ENCODE peak calls at places on chromosomes 16 and 17, in six cellular contexts. X is stomach, P is IMR-90, J is heart left ventricle, F is HCT116, D is uterus. A is an unnamed sample.

GRCh38 chr17:4703330-4703691 is 626 bp downstream of the PELP1 start:
- DNase-seq in X (no peak), P (peak), J (no peak), F (no peak), D (no peak), A (no peak)

GRCh38 chr17:53707546-53707945 is 115.2 kb upstream of the KIF2B start:
- DNase-seq in X (no peak), P (no peak), J (no peak), F (no peak), D (no peak), A (no peak)

GRCh38 chr17:44543905-44544523 is 13.3 kb upstream of the FZD2 start:
- DNase-seq in X (no peak), P (no peak), J (no peak), F (no peak), D (no peak), A (no peak)

GRCh38 chr16:660459-661183 is 7.3 kb upstream of the RHOT2 start:
- DNase-seq in X (peak), P (peak), J (peak), F (peak), D (peak), A (peak)

GRCh38 chr17:65292430-65292829 is 155.3 kb downstream of the RGS9 start:
- DNase-seq in X (no peak), P (no peak), J (no peak), F (no peak), D (no peak), A (no peak)

GRCh38 chr17:82309656-82310570 is 7.5 kb downstream of the CD7 start:
- DNase-seq in X (no peak), P (no peak), J (no peak), F (no peak), D (no peak), A (no peak)

GRCh38 chr17:34580685-34581445 is 1.5 kb downstream of the TMEM132E start:
- DNase-seq in X (no peak), P (no peak), J (no peak), F (no peak), D (no peak), A (no peak)

GRCh38 chr16:21150375-21151001 is at the start of gene DNAH3:
- DNase-seq in X (no peak), P (no peak), J (no peak), F (no peak), D (no peak), A (no peak)

GRCh38 chr16:9495824-9496223 is 404.4 kb downstream of the HAPSTR1 start:
- DNase-seq in X (no peak), P (no peak), J (no peak), F (no peak), D (no peak), A (no peak)

GRCh38 chr16:22672830-22673210 is 141.1 kb upstream of the HS3ST2 start:
- DNase-seq in X (no peak), P (no peak), J (no peak), F (no peak), D (no peak), A (no peak)

GRCh38 chr16:5944971-5945370 is 847.4 kb upstream of the EEF2KMT start:
- DNase-seq in X (no peak), P (no peak), J (no peak), F (no peak), D (no peak), A (no peak)

GRCh38 chr16:56289862-56290261 is 98.6 kb downstream of the GNAO1 start:
- DNase-seq in X (no peak), P (no peak), J (no peak), F (no peak), D (no peak), A (no peak)

GRCh38 chr16:14013571-14014283 is 57.4 kb upstream of the MRTFB start:
- DNase-seq in X (no peak), P (peak), J (peak), F (no peak), D (peak), A (peak)

DNA sequence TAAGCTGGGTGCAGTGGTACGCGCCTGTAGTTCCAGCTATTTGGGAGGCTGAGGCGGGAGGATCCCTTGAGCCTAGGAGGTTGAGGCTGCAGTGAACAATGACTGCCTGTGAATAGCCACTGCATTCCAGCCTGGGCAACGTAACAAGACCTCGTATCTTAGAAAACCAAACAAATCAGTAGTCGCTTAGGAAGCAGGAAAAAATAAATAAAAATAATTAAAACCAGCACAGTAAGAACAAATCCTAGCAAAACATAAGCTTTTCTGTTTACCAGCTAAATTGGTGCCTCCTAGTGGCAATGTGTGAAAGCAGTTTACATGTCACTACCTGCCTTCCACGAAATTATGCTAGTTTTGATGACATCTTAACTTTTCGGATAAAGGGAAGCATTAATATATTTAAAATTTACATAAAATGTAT is 1.3 kb downstream of the ARMC5 start:
- DNase-seq in X (no peak), P (peak), J (peak), F (peak), D (no peak), A (no peak)
- TF ChIP-seq CTCF in X (no peak), P (peak), J (peak), F (peak), D (peak), A (no peak)

GRCh38 chr16:87388818-87389134 is 3.4 kb upstream of the MAP1LC3B start:
- DNase-seq in X (no peak), P (no peak), J (no peak), F (no peak), D (no peak), A (no peak)

GRCh38 chr16:87391324-87391949 is 699 bp upstream of the MAP1LC3B start:
- DNase-seq in X (peak), P (no peak), J (peak), F (no peak), D (peak), A (peak)

GRCh38 chr16:87389245-87389644 is 2.9 kb upstream of the MAP1LC3B start:
- DNase-seq in X (no peak), P (no peak), J (no peak), F (no peak), D (no peak), A (no peak)

GRCh38 chr16:87390641-87391323 is 1.4 kb upstream of the MAP1LC3B start:
- DNase-seq in X (no peak), P (no peak), J (no peak), F (no peak), D (no peak), A (peak)

DNA sequence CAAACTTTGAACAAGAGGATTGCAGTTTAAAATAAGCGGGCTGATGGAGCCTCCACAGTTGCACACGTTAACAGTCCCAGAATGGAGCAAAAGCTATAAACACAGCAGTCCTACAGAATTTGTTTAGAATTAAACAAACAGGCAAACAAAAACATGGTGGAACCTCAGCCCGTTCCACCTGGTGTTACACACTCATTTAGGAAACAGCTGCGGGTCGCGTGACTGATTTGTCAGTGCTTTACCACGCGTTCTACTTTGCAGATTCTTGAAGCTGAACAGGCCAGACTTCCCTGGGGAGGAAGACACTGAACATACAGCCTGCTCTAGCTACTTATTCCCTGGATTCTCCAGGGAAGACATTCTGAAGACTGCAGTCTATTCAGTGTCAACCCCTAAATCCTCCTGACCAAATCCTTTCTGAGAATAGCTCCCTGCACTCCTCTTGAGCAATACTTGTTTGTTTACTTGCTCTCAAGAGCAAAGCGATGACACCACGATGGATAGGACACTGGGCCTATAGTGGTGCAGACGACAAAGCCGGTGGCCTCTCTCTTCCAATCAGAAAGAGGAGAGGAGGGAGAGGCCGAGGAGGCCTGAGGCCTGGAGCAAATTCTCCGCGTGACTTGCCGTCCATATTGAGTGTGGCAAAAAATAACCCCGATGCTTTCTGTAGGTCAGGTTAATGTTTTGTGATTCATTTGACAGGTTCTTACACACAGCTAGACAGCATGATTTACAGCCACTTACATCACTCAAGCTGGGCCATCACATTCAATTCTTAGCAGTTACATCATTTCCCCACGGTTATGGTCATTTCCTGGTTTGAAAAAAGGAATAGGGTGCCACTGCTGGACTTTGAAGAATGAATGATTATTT is 4.0 kb upstream of the MAP1LC3B start:
- DNase-seq in X (peak), P (peak), J (peak), F (peak), D (peak), A (peak)
- H3K4me3 ChIP-seq in X (peak), P (peak), J (peak), F (no peak), D (peak), A (no peak)

GRCh38 chr17:50102164-50102991 is 7.2 kb downstream of the PDK2 start:
- DNase-seq in X (peak), P (no peak), J (peak), F (no peak), D (no peak), A (no peak)
- TF ChIP-seq POLR2A in X (no peak), P (no peak), J (no peak), F (no peak), D (no peak), A (no peak)

GRCh38 chr16:3400446-3400778 is 392 bp downstream of the ZSCAN32 start:
- DNase-seq in X (no peak), P (no peak), J (no peak), F (no peak), D (no peak), A (no peak)

GRCh38 chr16:3401719-3402397 is 843 bp downstream of the ZNF174 start:
- DNase-seq in X (no peak), P (peak), J (no peak), F (no peak), D (no peak), A (no peak)

GRCh38 chr16:3400779-3401688 is at the start of the genes ZNF174 and ZSCAN32:
- DNase-seq in X (peak), P (peak), J (peak), F (peak), D (peak), A (peak)
- TF ChIP-seq CTCF in X (no peak), P (no peak), J (no peak), F (no peak), D (no peak), A (no peak)

GRCh38 chr16:73414636-73415035 is 366.7 kb upstream of the ZFHX3 start:
- DNase-seq in X (no peak), P (no peak), J (no peak), F (no peak), D (no peak), A (no peak)
- H3K4me3 ChIP-seq in X (no peak), P (no peak), J (no peak), F (no peak), D (no peak), A (no peak)

GRCh38 chr17:62617894-62618472 is 9.5 kb upstream of the MRC2 start:
- DNase-seq in X (no peak), P (peak), J (no peak), F (no peak), D (no peak), A (peak)
- TF ChIP-seq POLR2A in X (no peak), P (no peak), J (no peak), F (no peak), D (no peak), A (no peak)

DNA sequence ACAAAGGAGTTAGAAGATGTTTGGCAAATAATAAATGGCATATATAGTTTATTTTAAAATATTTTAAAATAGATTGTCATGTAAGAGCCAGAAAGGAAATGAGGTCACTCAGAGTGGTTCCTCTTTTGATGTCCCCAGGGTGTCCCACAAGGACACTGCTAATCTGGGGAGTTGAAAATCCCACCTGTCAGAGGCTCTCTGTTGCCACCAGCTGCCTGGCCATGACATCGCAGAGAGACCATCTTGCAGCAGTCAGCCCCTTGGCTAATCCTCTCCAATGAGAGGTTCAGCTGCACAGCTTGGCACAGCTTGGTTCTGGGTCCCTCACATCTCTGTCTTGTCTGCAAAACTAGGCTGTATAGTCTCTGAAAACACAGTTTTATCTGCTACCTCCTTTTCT is 11.0 kb upstream of the RBFOX1 start:
- DNase-seq in X (no peak), P (no peak), J (no peak), F (no peak), D (no peak), A (no peak)
- TF ChIP-seq CTCF in X (no peak), P (no peak), J (no peak), F (no peak), D (no peak), A (no peak)

GRCh38 chr17:29150191-29150590 is 30.0 kb downstream of the MYO18A start:
- DNase-seq in X (no peak), P (no peak), J (no peak), F (no peak), D (no peak), A (no peak)

GRCh38 chr17:29148257-29148789 is 31.9 kb downstream of the MYO18A start:
- DNase-seq in X (no peak), P (no peak), J (no peak), F (no peak), D (no peak), A (no peak)

GRCh38 chr17:29149431-29150064 is 30.6 kb downstream of the MYO18A start:
- DNase-seq in X (no peak), P (peak), J (no peak), F (no peak), D (peak), A (no peak)

GRCh38 chr17:29147682-29148081 is 32.5 kb downstream of the MYO18A start:
- DNase-seq in X (no peak), P (no peak), J (no peak), F (no peak), D (no peak), A (no peak)

GRCh38 chr17:29148790-29149430 is 31.3 kb downstream of the MYO18A start:
- DNase-seq in X (peak), P (peak), J (peak), F (peak), D (peak), A (peak)
- H3K4me3 ChIP-seq in X (peak), P (peak), J (peak), F (peak), D (peak), A (no peak)